ENCODE peak calls at places on chromosomes 13 and 19, in eight cellular contexts. H is neural progenitor cell; Y is ELR; Z is ovary; K is body of pancreas; V is A172; O is activated CD4-positive, alpha-beta T cell treated with anti-CD3 and anti-CD28 coated beads, Interleukin-2, amount 50 U/mL, for 1 hour; D is naive thymus-derived CD8-positive, alpha-beta T cell. U is an unnamed sample.

GRCh38 chr13:20475927-20476691 is 49.5 kb downstream of the CRYL1 start:
- DNase-seq in H (peak), Y (no peak), Z (no peak), K (peak), V (no peak), O (peak), D (peak), U (no peak)

GRCh38 chr13:72127031-72127430 is 260.0 kb upstream of the DACH1 start:
- DNase-seq in H (peak), Y (no peak), Z (no peak), K (no peak), V (no peak), O (no peak), D (no peak), U (no peak)

GRCh38 chr13:22017226-22017625 is 346.4 kb downstream of the FGF9 start:
- DNase-seq in H (no peak), Y (no peak), Z (no peak), K (no peak), V (no peak), O (no peak), D (no peak), U (no peak)

GRCh38 chr13:95784161-95784880 is 107.4 kb downstream of the DNAJC3 start:
- DNase-seq in H (no peak), Y (peak), Z (no peak), K (no peak), V (peak), O (no peak), D (no peak), U (no peak)

GRCh38 chr19:3045885-3046603 is 16.3 kb downstream of the TLE5 start:
- DNase-seq in H (peak), Y (no peak), Z (no peak), K (no peak), V (no peak), O (no peak), D (no peak), U (no peak)

GRCh38 chr13:61202042-61202441 is 213.6 kb downstream of the PCDH20 start:
- DNase-seq in H (peak), Y (no peak), Z (no peak), K (no peak), V (no peak), O (no peak), D (no peak), U (no peak)

GRCh38 chr19:52069653-52070052 is 21.0 kb upstream of the ZNF432 start:
- DNase-seq in H (no peak), Y (no peak), Z (no peak), K (no peak), V (no peak), O (no peak), D (no peak), U (no peak)

GRCh38 chr13:90287521-90287920 is 1060.0 kb upstream of the MIR17HG start:
- DNase-seq in H (no peak), Y (no peak), Z (no peak), K (no peak), V (no peak), O (no peak), D (no peak), U (no peak)

GRCh38 chr13:81639984-81640582 is 1299.2 kb upstream of the SPRY2 start:
- DNase-seq in H (peak), Y (peak), Z (no peak), K (no peak), V (peak), O (no peak), D (no peak), U (no peak)

GRCh38 chr13:93758575-93758974 is 532.0 kb downstream of the GPC6 start:
- DNase-seq in H (no peak), Y (peak), Z (no peak), K (no peak), V (peak), O (no peak), D (no peak), U (no peak)

GRCh38 chr19:40392894-40393517 is 3.0 kb upstream of the HIPK4 start:
- DNase-seq in H (no peak), Y (no peak), Z (no peak), K (peak), V (no peak), O (no peak), D (no peak), U (no peak)

GRCh38 chr13:29952245-29952644 is 101.8 kb upstream of the UBL3 start:
- DNase-seq in H (no peak), Y (no peak), Z (no peak), K (no peak), V (no peak), O (no peak), D (no peak), U (no peak)

GRCh38 chr19:36092566-36092965 is 18.4 kb upstream of the OVOL3 start:
- DNase-seq in H (no peak), Y (no peak), Z (no peak), K (no peak), V (no peak), O (no peak), D (no peak), U (no peak)

GRCh38 chr13:67303661-67304333 is 73.7 kb upstream of the PCDH9 start:
- DNase-seq in H (no peak), Y (no peak), Z (no peak), K (no peak), V (no peak), O (no peak), D (no peak), U (no peak)

GRCh38 chr19:6531163-6531955 is 533 bp downstream of the TNFSF9 start:
- DNase-seq in H (no peak), Y (no peak), Z (no peak), K (no peak), V (no peak), O (no peak), D (no peak), U (no peak)

GRCh38 chr19:23365222-23365621 is 30.0 kb downstream of the ZNF91 start:
- DNase-seq in H (no peak), Y (peak), Z (no peak), K (no peak), V (no peak), O (no peak), D (no peak), U (no peak)

GRCh38 chr13:31982540-31982939 is 49.0 kb upstream of the FRY start:
- DNase-seq in H (no peak), Y (peak), Z (no peak), K (peak), V (peak), O (no peak), D (no peak), U (peak)

GRCh38 chr19:45408830-45409593 is 2.6 kb downstream of the POLR1G start:
- DNase-seq in H (no peak), Y (no peak), Z (no peak), K (no peak), V (no peak), O (no peak), D (no peak), U (no peak)